ENCODE peak calls at places on chromosomes 6 and 20, in five cellular contexts. One of them, this sample, is unnamed.

GRCh38 chr20:17613328-17614175 is 43.7 kb downstream of the DSTN start:
- DNase-seq in activated naive CD8-positive, alpha-beta T cell treated with anti-CD3 and anti-CD28 coated beads for 36 hours: no peak
- DNase-seq in Right ventricle myocardium superior: no peak
- DNase-seq in heart right ventricle: no peak
- DNase-seq in activated CD4-positive, alpha-beta T cell treated with anti-CD3 and anti-CD28 coated beads for 36 hours: no peak
- DNase-seq in this sample: no peak

GRCh38 chr6:144027927-144028587 is 20.0 kb upstream of the PLAGL1 start:
- DNase-seq in activated naive CD8-positive, alpha-beta T cell treated with anti-CD3 and anti-CD28 coated beads for 36 hours: no peak
- DNase-seq in Right ventricle myocardium superior: no peak
- DNase-seq in heart right ventricle: no peak
- DNase-seq in activated CD4-positive, alpha-beta T cell treated with anti-CD3 and anti-CD28 coated beads for 36 hours: no peak
- DNase-seq in this sample: no peak

GRCh38 chr6:43497694-43498093 is 12.5 kb downstream of the LRRC73 start:
- DNase-seq in activated naive CD8-positive, alpha-beta T cell treated with anti-CD3 and anti-CD28 coated beads for 36 hours: no peak
- DNase-seq in Right ventricle myocardium superior: no peak
- DNase-seq in heart right ventricle: no peak
- DNase-seq in activated CD4-positive, alpha-beta T cell treated with anti-CD3 and anti-CD28 coated beads for 36 hours: no peak
- DNase-seq in this sample: no peak

GRCh38 chr6:157822221-157823000 is 635 bp upstream of the SNX9 start:
- DNase-seq in activated naive CD8-positive, alpha-beta T cell treated with anti-CD3 and anti-CD28 coated beads for 36 hours: no peak
- DNase-seq in Right ventricle myocardium superior: peak; percentile 55
- DNase-seq in heart right ventricle: peak; percentile 27
- DNase-seq in activated CD4-positive, alpha-beta T cell treated with anti-CD3 and anti-CD28 coated beads for 36 hours: peak; percentile 62
- DNase-seq in this sample: no peak

GRCh38 chr6:44664716-44665115 is 277.2 kb downstream of the CDC5L start:
- DNase-seq in activated naive CD8-positive, alpha-beta T cell treated with anti-CD3 and anti-CD28 coated beads for 36 hours: no peak
- DNase-seq in Right ventricle myocardium superior: no peak
- DNase-seq in heart right ventricle: no peak
- DNase-seq in activated CD4-positive, alpha-beta T cell treated with anti-CD3 and anti-CD28 coated beads for 36 hours: no peak
- DNase-seq in this sample: no peak

GRCh38 chr6:86730216-86730615 is 207.1 kb upstream of the HTR1E start:
- DNase-seq in activated naive CD8-positive, alpha-beta T cell treated with anti-CD3 and anti-CD28 coated beads for 36 hours: no peak
- DNase-seq in Right ventricle myocardium superior: no peak
- DNase-seq in heart right ventricle: no peak
- DNase-seq in activated CD4-positive, alpha-beta T cell treated with anti-CD3 and anti-CD28 coated beads for 36 hours: no peak
- DNase-seq in this sample: no peak

GRCh38 chr20:57258055-57258454 is 8.4 kb downstream of the BMP7 start:
- DNase-seq in activated naive CD8-positive, alpha-beta T cell treated with anti-CD3 and anti-CD28 coated beads for 36 hours: no peak
- DNase-seq in Right ventricle myocardium superior: no peak
- DNase-seq in heart right ventricle: no peak
- DNase-seq in activated CD4-positive, alpha-beta T cell treated with anti-CD3 and anti-CD28 coated beads for 36 hours: no peak
- DNase-seq in this sample: no peak

GRCh38 chr6:163334264-163334663 is 80.3 kb upstream of the QKI start:
- DNase-seq in activated naive CD8-positive, alpha-beta T cell treated with anti-CD3 and anti-CD28 coated beads for 36 hours: no peak
- DNase-seq in Right ventricle myocardium superior: no peak
- DNase-seq in heart right ventricle: no peak
- DNase-seq in activated CD4-positive, alpha-beta T cell treated with anti-CD3 and anti-CD28 coated beads for 36 hours: no peak
- DNase-seq in this sample: no peak

GRCh38 chr6:10276106-10276505 is 138.8 kb downstream of the TFAP2A start:
- DNase-seq in activated naive CD8-positive, alpha-beta T cell treated with anti-CD3 and anti-CD28 coated beads for 36 hours: no peak
- DNase-seq in Right ventricle myocardium superior: no peak
- DNase-seq in heart right ventricle: no peak
- DNase-seq in activated CD4-positive, alpha-beta T cell treated with anti-CD3 and anti-CD28 coated beads for 36 hours: no peak
- DNase-seq in this sample: no peak

GRCh38 chr6:17988422-17988944 is 1.0 kb upstream of the KIF13A start:
- DNase-seq in activated naive CD8-positive, alpha-beta T cell treated with anti-CD3 and anti-CD28 coated beads for 36 hours: no peak
- DNase-seq in Right ventricle myocardium superior: no peak
- DNase-seq in heart right ventricle: no peak
- DNase-seq in activated CD4-positive, alpha-beta T cell treated with anti-CD3 and anti-CD28 coated beads for 36 hours: no peak
- DNase-seq in this sample: no peak

GRCh38 chr20:17227669-17228623 is 1.1 kb downstream of the PCSK2 start:
- DNase-seq in activated naive CD8-positive, alpha-beta T cell treated with anti-CD3 and anti-CD28 coated beads for 36 hours: no peak
- DNase-seq in Right ventricle myocardium superior: no peak
- DNase-seq in heart right ventricle: no peak
- DNase-seq in activated CD4-positive, alpha-beta T cell treated with anti-CD3 and anti-CD28 coated beads for 36 hours: no peak
- DNase-seq in this sample: no peak

GRCh38 chr6:116106146-116106545 is 5.5 kb downstream of the NT5DC1 start:
- DNase-seq in activated naive CD8-positive, alpha-beta T cell treated with anti-CD3 and anti-CD28 coated beads for 36 hours: no peak
- DNase-seq in Right ventricle myocardium superior: no peak
- DNase-seq in heart right ventricle: no peak
- DNase-seq in activated CD4-positive, alpha-beta T cell treated with anti-CD3 and anti-CD28 coated beads for 36 hours: no peak
- DNase-seq in this sample: no peak

GRCh38 chr6:71588490-71588889 is 297.9 kb upstream of the RIMS1 start:
- DNase-seq in activated naive CD8-positive, alpha-beta T cell treated with anti-CD3 and anti-CD28 coated beads for 36 hours: no peak
- DNase-seq in Right ventricle myocardium superior: no peak
- DNase-seq in heart right ventricle: no peak
- DNase-seq in activated CD4-positive, alpha-beta T cell treated with anti-CD3 and anti-CD28 coated beads for 36 hours: no peak
- DNase-seq in this sample: no peak

GRCh38 chr20:1463971-1464570 is 2.6 kb downstream of the NSFL1C start:
- DNase-seq in activated naive CD8-positive, alpha-beta T cell treated with anti-CD3 and anti-CD28 coated beads for 36 hours: no peak
- DNase-seq in Right ventricle myocardium superior: no peak
- DNase-seq in heart right ventricle: no peak
- DNase-seq in activated CD4-positive, alpha-beta T cell treated with anti-CD3 and anti-CD28 coated beads for 36 hours: no peak
- DNase-seq in this sample: no peak

GRCh38 chr20:41482647-41483552 is 116.3 kb upstream of the EMILIN3 start:
- DNase-seq in activated naive CD8-positive, alpha-beta T cell treated with anti-CD3 and anti-CD28 coated beads for 36 hours: no peak
- DNase-seq in Right ventricle myocardium superior: no peak
- DNase-seq in heart right ventricle: no peak
- DNase-seq in activated CD4-positive, alpha-beta T cell treated with anti-CD3 and anti-CD28 coated beads for 36 hours: no peak
- DNase-seq in this sample: no peak

GRCh38 chr6:79872303-79872702 is 75.0 kb downstream of the ELOVL4 start:
- DNase-seq in activated naive CD8-positive, alpha-beta T cell treated with anti-CD3 and anti-CD28 coated beads for 36 hours: no peak
- DNase-seq in Right ventricle myocardium superior: no peak
- DNase-seq in heart right ventricle: no peak
- DNase-seq in activated CD4-positive, alpha-beta T cell treated with anti-CD3 and anti-CD28 coated beads for 36 hours: no peak
- DNase-seq in this sample: no peak

GRCh38 chr6:129920103-129920798 is 59.1 kb upstream of the TMEM244 start:
- DNase-seq in activated naive CD8-positive, alpha-beta T cell treated with anti-CD3 and anti-CD28 coated beads for 36 hours: no peak
- DNase-seq in Right ventricle myocardium superior: no peak
- DNase-seq in heart right ventricle: no peak
- DNase-seq in activated CD4-positive, alpha-beta T cell treated with anti-CD3 and anti-CD28 coated beads for 36 hours: no peak
- DNase-seq in this sample: no peak